ENCODE peak calls at places on chromosomes 1 and 21, in ten cellular contexts. One of them, this sample, is unnamed.

GRCh38 chr1:231162970-231163830 is 1.3 kb downstream of the TRIM67 start:
- DNase-seq in prostate gland: no peak
- DNase-seq in Caco-2: no peak
- DNase-seq in osteoblast: peak
- DNase-seq in astrocyte of the spinal cord: no peak
- DNase-seq in colonic mucosa: no peak
- DNase-seq in heart left ventricle: no peak
- DNase-seq in cardiac fibroblast: no peak
- DNase-seq in retinal pigment epithelial cell: no peak
- DNase-seq in LNCaP clone FGC: no peak
- DNase-seq in this sample: no peak

GRCh38 chr1:54362881-54363340 is 43.3 kb downstream of the SSBP3 start:
- DNase-seq in prostate gland: no peak
- DNase-seq in Caco-2: no peak
- DNase-seq in osteoblast: no peak
- DNase-seq in astrocyte of the spinal cord: peak
- DNase-seq in colonic mucosa: no peak
- DNase-seq in heart left ventricle: no peak
- DNase-seq in cardiac fibroblast: no peak
- DNase-seq in retinal pigment epithelial cell: no peak
- DNase-seq in LNCaP clone FGC: no peak
- DNase-seq in this sample: peak

GRCh38 chr1:100539836-100540536 is 2.0 kb downstream of the GPR88 start:
- DNase-seq in prostate gland: no peak
- DNase-seq in Caco-2: no peak
- DNase-seq in osteoblast: peak
- DNase-seq in astrocyte of the spinal cord: peak
- DNase-seq in colonic mucosa: no peak
- DNase-seq in heart left ventricle: no peak
- DNase-seq in cardiac fibroblast: peak
- DNase-seq in retinal pigment epithelial cell: no peak
- DNase-seq in LNCaP clone FGC: no peak
- DNase-seq in this sample: no peak

GRCh38 chr1:5620997-5621396 is 371.2 kb downstream of the NPHP4 start:
- DNase-seq in prostate gland: no peak
- DNase-seq in Caco-2: peak
- DNase-seq in osteoblast: no peak
- DNase-seq in astrocyte of the spinal cord: no peak
- DNase-seq in colonic mucosa: no peak
- DNase-seq in heart left ventricle: no peak
- DNase-seq in cardiac fibroblast: no peak
- DNase-seq in retinal pigment epithelial cell: no peak
- DNase-seq in LNCaP clone FGC: peak
- DNase-seq in this sample: no peak

GRCh38 chr1:6111571-6111970 is 65.9 kb downstream of the KCNAB2 start:
- DNase-seq in prostate gland: no peak
- DNase-seq in Caco-2: no peak
- DNase-seq in osteoblast: no peak
- DNase-seq in astrocyte of the spinal cord: no peak
- DNase-seq in colonic mucosa: no peak
- DNase-seq in heart left ventricle: no peak
- DNase-seq in cardiac fibroblast: no peak
- DNase-seq in retinal pigment epithelial cell: no peak
- DNase-seq in LNCaP clone FGC: no peak
- DNase-seq in this sample: no peak

GRCh38 chr21:31484219-31484618 is 140.2 kb upstream of the TIAM1 start:
- DNase-seq in prostate gland: no peak
- DNase-seq in Caco-2: no peak
- DNase-seq in osteoblast: no peak
- DNase-seq in astrocyte of the spinal cord: no peak
- DNase-seq in colonic mucosa: no peak
- DNase-seq in heart left ventricle: no peak
- DNase-seq in cardiac fibroblast: no peak
- DNase-seq in retinal pigment epithelial cell: no peak
- DNase-seq in LNCaP clone FGC: no peak
- DNase-seq in this sample: no peak

GRCh38 chr1:91730781-91731732 is 154.9 kb downstream of the TGFBR3 start:
- DNase-seq in prostate gland: peak
- DNase-seq in Caco-2: peak
- DNase-seq in osteoblast: peak
- DNase-seq in astrocyte of the spinal cord: peak
- DNase-seq in colonic mucosa: no peak
- DNase-seq in heart left ventricle: peak
- DNase-seq in cardiac fibroblast: peak
- DNase-seq in retinal pigment epithelial cell: peak
- DNase-seq in LNCaP clone FGC: no peak
- DNase-seq in this sample: peak

GRCh38 chr21:42089093-42089631 is 18.0 kb downstream of the UMODL1 start:
- DNase-seq in prostate gland: no peak
- DNase-seq in Caco-2: peak
- DNase-seq in osteoblast: no peak
- DNase-seq in astrocyte of the spinal cord: no peak
- DNase-seq in colonic mucosa: peak
- DNase-seq in heart left ventricle: no peak
- DNase-seq in cardiac fibroblast: no peak
- DNase-seq in retinal pigment epithelial cell: no peak
- DNase-seq in LNCaP clone FGC: no peak
- DNase-seq in this sample: no peak

GRCh38 chr1:228178737-228179720 is 13.4 kb downstream of the IBA57 start:
- DNase-seq in prostate gland: no peak
- DNase-seq in Caco-2: no peak
- DNase-seq in osteoblast: no peak
- DNase-seq in astrocyte of the spinal cord: no peak
- DNase-seq in colonic mucosa: no peak
- DNase-seq in heart left ventricle: no peak
- DNase-seq in cardiac fibroblast: no peak
- DNase-seq in retinal pigment epithelial cell: no peak
- DNase-seq in LNCaP clone FGC: no peak
- DNase-seq in this sample: no peak

GRCh38 chr1:228181635-228182034 is 16.0 kb downstream of the IBA57 start:
- DNase-seq in prostate gland: no peak
- DNase-seq in Caco-2: no peak
- DNase-seq in osteoblast: no peak
- DNase-seq in astrocyte of the spinal cord: no peak
- DNase-seq in colonic mucosa: no peak
- DNase-seq in heart left ventricle: no peak
- DNase-seq in cardiac fibroblast: no peak
- DNase-seq in retinal pigment epithelial cell: no peak
- DNase-seq in LNCaP clone FGC: no peak
- DNase-seq in this sample: no peak

GRCh38 chr1:228181105-228181504 is 15.5 kb downstream of the IBA57 start:
- DNase-seq in prostate gland: no peak
- DNase-seq in Caco-2: no peak
- DNase-seq in osteoblast: no peak
- DNase-seq in astrocyte of the spinal cord: no peak
- DNase-seq in colonic mucosa: no peak
- DNase-seq in heart left ventricle: no peak
- DNase-seq in cardiac fibroblast: no peak
- DNase-seq in retinal pigment epithelial cell: no peak
- DNase-seq in LNCaP clone FGC: no peak
- DNase-seq in this sample: no peak

GRCh38 chr1:228182296-228183030 is 16.9 kb downstream of the IBA57 start:
- DNase-seq in prostate gland: no peak
- DNase-seq in Caco-2: no peak
- DNase-seq in osteoblast: no peak
- DNase-seq in astrocyte of the spinal cord: no peak
- DNase-seq in colonic mucosa: no peak
- DNase-seq in heart left ventricle: no peak
- DNase-seq in cardiac fibroblast: no peak
- DNase-seq in retinal pigment epithelial cell: no peak
- DNase-seq in LNCaP clone FGC: no peak
- DNase-seq in this sample: no peak

DNA sequence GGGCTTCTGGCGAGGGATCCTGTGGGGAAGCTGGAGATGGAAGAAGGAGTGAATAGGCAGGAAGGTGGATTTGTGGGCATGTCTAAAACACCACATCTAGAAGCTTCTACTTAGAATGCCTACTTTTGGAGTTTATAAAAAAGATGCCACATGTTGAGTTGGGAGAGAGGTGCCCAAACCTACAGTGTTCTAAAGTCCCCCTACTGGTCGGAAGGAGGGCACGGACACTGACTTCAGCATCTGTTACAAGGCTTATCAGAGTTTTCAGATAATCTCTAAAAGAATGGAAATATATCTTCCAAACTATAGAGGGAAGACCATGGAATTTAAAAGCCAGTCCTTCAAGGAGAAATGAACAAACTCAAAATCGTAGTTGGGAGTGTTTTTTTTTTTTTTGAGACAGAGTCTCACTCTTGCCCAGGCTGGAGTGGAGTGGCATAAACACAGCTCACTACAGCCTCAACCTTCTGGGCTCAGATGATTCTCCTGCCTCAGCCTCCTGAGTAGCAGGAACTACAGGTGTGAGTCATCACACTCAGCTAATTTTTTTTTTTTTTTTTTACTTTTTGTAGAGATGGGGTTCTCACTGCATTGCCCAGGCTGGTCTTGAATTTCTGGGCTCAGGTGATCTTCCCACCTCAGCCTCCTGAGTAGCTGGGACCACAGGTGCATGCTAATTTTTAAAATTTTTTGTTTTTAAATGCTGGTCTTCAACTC is 14.8 kb downstream of the IBA57 start:
- DNase-seq in prostate gland: no peak
- DNase-seq in Caco-2: no peak
- DNase-seq in osteoblast: peak
- DNase-seq in astrocyte of the spinal cord: no peak
- DNase-seq in colonic mucosa: no peak
- DNase-seq in heart left ventricle: no peak
- DNase-seq in cardiac fibroblast: no peak
- DNase-seq in retinal pigment epithelial cell: no peak
- DNase-seq in LNCaP clone FGC: no peak
- DNase-seq in this sample: no peak
- TF ChIP-seq CTCF in prostate gland: no peak
- TF ChIP-seq CTCF in Caco-2: peak
- TF ChIP-seq CTCF in osteoblast: peak
- TF ChIP-seq CTCF in astrocyte of the spinal cord: peak
- TF ChIP-seq CTCF in colonic mucosa: no peak
- TF ChIP-seq CTCF in heart left ventricle: peak
- TF ChIP-seq CTCF in cardiac fibroblast: peak
- TF ChIP-seq CTCF in retinal pigment epithelial cell: peak
- TF ChIP-seq CTCF in LNCaP clone FGC: no peak
- TF ChIP-seq CTCF in this sample: no peak

GRCh38 chr1:166029196-166029965 is 137.4 kb downstream of the FAM78B start:
- DNase-seq in prostate gland: no peak
- DNase-seq in Caco-2: no peak
- DNase-seq in osteoblast: no peak
- DNase-seq in astrocyte of the spinal cord: no peak
- DNase-seq in colonic mucosa: no peak
- DNase-seq in heart left ventricle: peak
- DNase-seq in cardiac fibroblast: no peak
- DNase-seq in retinal pigment epithelial cell: no peak
- DNase-seq in LNCaP clone FGC: no peak
- DNase-seq in this sample: no peak

GRCh38 chr1:166026143-166026542 is 140.7 kb downstream of the FAM78B start:
- DNase-seq in prostate gland: no peak
- DNase-seq in Caco-2: no peak
- DNase-seq in osteoblast: no peak
- DNase-seq in astrocyte of the spinal cord: no peak
- DNase-seq in colonic mucosa: no peak
- DNase-seq in heart left ventricle: no peak
- DNase-seq in cardiac fibroblast: no peak
- DNase-seq in retinal pigment epithelial cell: no peak
- DNase-seq in LNCaP clone FGC: no peak
- DNase-seq in this sample: no peak

GRCh38 chr1:166032163-166032562 is 134.6 kb downstream of the FAM78B start:
- DNase-seq in prostate gland: no peak
- DNase-seq in Caco-2: no peak
- DNase-seq in osteoblast: no peak
- DNase-seq in astrocyte of the spinal cord: no peak
- DNase-seq in colonic mucosa: no peak
- DNase-seq in heart left ventricle: no peak
- DNase-seq in cardiac fibroblast: no peak
- DNase-seq in retinal pigment epithelial cell: no peak
- DNase-seq in LNCaP clone FGC: peak
- DNase-seq in this sample: no peak

DNA sequence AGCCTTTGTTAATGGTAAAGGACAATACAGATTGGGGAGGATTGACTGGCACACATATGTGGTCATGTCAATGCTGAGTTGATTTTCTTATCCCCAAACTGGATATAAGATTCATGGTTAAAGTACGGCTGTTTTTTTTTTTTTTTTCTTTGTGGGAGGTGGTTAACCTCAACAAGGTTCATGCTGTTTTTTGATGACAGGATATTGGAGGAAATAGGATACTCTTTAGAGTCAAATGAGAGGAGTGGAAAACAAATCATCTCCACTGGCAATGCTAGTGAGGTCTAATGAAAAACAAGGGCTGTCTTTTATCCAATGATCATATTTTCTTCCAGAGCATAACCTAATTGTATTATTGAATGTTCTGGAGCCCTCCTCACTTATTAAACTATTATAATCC is 140.2 kb downstream of the FAM78B start:
- DNase-seq in prostate gland: no peak
- DNase-seq in Caco-2: no peak
- DNase-seq in osteoblast: no peak
- DNase-seq in astrocyte of the spinal cord: no peak
- DNase-seq in colonic mucosa: no peak
- DNase-seq in heart left ventricle: no peak
- DNase-seq in cardiac fibroblast: no peak
- DNase-seq in retinal pigment epithelial cell: no peak
- DNase-seq in LNCaP clone FGC: no peak
- DNase-seq in this sample: no peak
- H3K4me3 ChIP-seq in prostate gland: no peak
- H3K4me3 ChIP-seq in Caco-2: no peak
- H3K4me3 ChIP-seq in osteoblast: no peak
- H3K4me3 ChIP-seq in astrocyte of the spinal cord: no peak
- H3K4me3 ChIP-seq in colonic mucosa: no peak
- H3K4me3 ChIP-seq in heart left ventricle: no peak
- H3K4me3 ChIP-seq in cardiac fibroblast: no peak
- H3K4me3 ChIP-seq in retinal pigment epithelial cell: no peak
- H3K4me3 ChIP-seq in LNCaP clone FGC: no peak
- H3K4me3 ChIP-seq in this sample: no peak

GRCh38 chr1:51942281-51942680 is 48.2 kb downstream of the RAB3B start:
- DNase-seq in prostate gland: no peak
- DNase-seq in Caco-2: no peak
- DNase-seq in osteoblast: no peak
- DNase-seq in astrocyte of the spinal cord: no peak
- DNase-seq in colonic mucosa: no peak
- DNase-seq in heart left ventricle: no peak
- DNase-seq in cardiac fibroblast: no peak
- DNase-seq in retinal pigment epithelial cell: no peak
- DNase-seq in LNCaP clone FGC: no peak
- DNase-seq in this sample: no peak

GRCh38 chr1:51937112-51937511 is 53.4 kb downstream of the RAB3B start:
- DNase-seq in prostate gland: no peak
- DNase-seq in Caco-2: no peak
- DNase-seq in osteoblast: no peak
- DNase-seq in astrocyte of the spinal cord: no peak
- DNase-seq in colonic mucosa: no peak
- DNase-seq in heart left ventricle: no peak
- DNase-seq in cardiac fibroblast: no peak
- DNase-seq in retinal pigment epithelial cell: no peak
- DNase-seq in LNCaP clone FGC: no peak
- DNase-seq in this sample: no peak

GRCh38 chr1:51941528-51941927 is 49.0 kb downstream of the RAB3B start:
- DNase-seq in prostate gland: no peak
- DNase-seq in Caco-2: no peak
- DNase-seq in osteoblast: no peak
- DNase-seq in astrocyte of the spinal cord: no peak
- DNase-seq in colonic mucosa: no peak
- DNase-seq in heart left ventricle: no peak
- DNase-seq in cardiac fibroblast: peak
- DNase-seq in retinal pigment epithelial cell: no peak
- DNase-seq in LNCaP clone FGC: no peak
- DNase-seq in this sample: no peak

GRCh38 chr1:51936531-51936930 is 54.0 kb downstream of the RAB3B start:
- DNase-seq in prostate gland: no peak
- DNase-seq in Caco-2: no peak
- DNase-seq in osteoblast: no peak
- DNase-seq in astrocyte of the spinal cord: no peak
- DNase-seq in colonic mucosa: no peak
- DNase-seq in heart left ventricle: no peak
- DNase-seq in cardiac fibroblast: peak
- DNase-seq in retinal pigment epithelial cell: no peak
- DNase-seq in LNCaP clone FGC: no peak
- DNase-seq in this sample: no peak
- TF ChIP-seq CTCF in prostate gland: no peak
- TF ChIP-seq CTCF in Caco-2: no peak
- TF ChIP-seq CTCF in osteoblast: peak
- TF ChIP-seq CTCF in astrocyte of the spinal cord: peak
- TF ChIP-seq CTCF in colonic mucosa: no peak
- TF ChIP-seq CTCF in heart left ventricle: no peak
- TF ChIP-seq CTCF in cardiac fibroblast: no peak
- TF ChIP-seq CTCF in retinal pigment epithelial cell: no peak
- TF ChIP-seq CTCF in LNCaP clone FGC: peak
- TF ChIP-seq CTCF in this sample: no peak

DNA sequence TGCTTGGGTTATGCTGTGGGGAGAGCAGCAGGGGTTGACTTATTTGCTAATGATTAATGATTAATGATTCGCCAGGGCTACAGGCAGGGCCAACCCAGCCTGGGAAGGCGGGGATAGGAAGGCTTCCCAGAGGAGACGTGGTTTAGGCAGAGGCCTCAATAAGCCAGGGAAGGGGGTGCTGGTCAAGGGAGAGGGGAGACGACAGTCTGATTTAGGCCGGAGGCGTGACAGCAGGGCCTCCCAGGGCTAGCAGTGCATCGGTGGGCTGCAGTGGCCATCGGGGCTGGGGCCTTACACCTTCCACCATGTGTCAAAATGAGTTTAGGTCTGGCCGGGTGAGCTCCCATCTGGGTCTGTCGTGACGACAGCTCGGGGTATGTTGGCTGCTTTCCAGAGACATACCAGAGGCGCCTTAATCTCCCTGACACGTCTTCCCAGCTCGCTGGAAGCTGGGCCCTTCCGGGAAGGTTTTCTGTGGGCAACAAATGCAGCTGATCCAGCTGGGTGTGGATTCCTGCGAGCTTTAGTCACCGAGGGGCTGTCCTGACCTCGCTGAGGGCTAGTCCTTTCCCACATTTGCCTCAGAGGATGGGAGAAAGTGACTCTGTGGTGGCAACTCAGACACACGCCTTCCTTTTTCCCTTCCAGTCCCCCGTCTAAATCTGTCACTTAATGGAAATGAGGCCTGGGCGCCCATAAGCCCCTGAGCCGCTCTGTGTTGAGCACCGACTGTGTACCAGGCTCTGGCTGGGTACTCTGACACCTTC is 3.7 kb upstream of the SLC1A7 start:
- DNase-seq in prostate gland: no peak
- DNase-seq in Caco-2: peak
- DNase-seq in osteoblast: peak
- DNase-seq in astrocyte of the spinal cord: peak
- DNase-seq in colonic mucosa: peak
- DNase-seq in heart left ventricle: peak
- DNase-seq in cardiac fibroblast: peak
- DNase-seq in retinal pigment epithelial cell: peak
- DNase-seq in LNCaP clone FGC: no peak
- DNase-seq in this sample: peak
- H3K4me3 ChIP-seq in prostate gland: no peak
- H3K4me3 ChIP-seq in Caco-2: peak
- H3K4me3 ChIP-seq in osteoblast: no peak
- H3K4me3 ChIP-seq in astrocyte of the spinal cord: no peak
- H3K4me3 ChIP-seq in colonic mucosa: no peak
- H3K4me3 ChIP-seq in heart left ventricle: no peak
- H3K4me3 ChIP-seq in cardiac fibroblast: no peak
- H3K4me3 ChIP-seq in retinal pigment epithelial cell: no peak
- H3K4me3 ChIP-seq in LNCaP clone FGC: no peak
- H3K4me3 ChIP-seq in this sample: no peak